ENCODE peak calls at places on chromosomes 1 and 21, in four cellular contexts. J is right cardiac atrium, C is Peyer's patch, R is testis. I is an unnamed sample. For H3K4me1, the result is how much of the 10 kb centered on the place peaks cover.

GRCh38 chr1:32494196-32494595 is 29.3 kb downstream of the ZBTB8B start:
- DNase-seq in J (no peak), C (no peak), R (no peak), I (no peak)

GRCh38 chr1:157119448-157119847 is 18.7 kb downstream of the ETV3 start:
- DNase-seq in J (no peak), C (peak), R (no peak), I (no peak)

GRCh38 chr1:164611754-164612642 is 53.0 kb downstream of the PBX1 start:
- DNase-seq in J (no peak), C (peak), R (no peak), I (peak)

GRCh38 chr1:47599777-47600176 is 161.9 kb downstream of the FOXD2 start:
- DNase-seq in J (no peak), C (no peak), R (no peak), I (no peak)

GRCh38 chr1:160763993-160764392 is 24.9 kb downstream of the SLAMF7 start:
- DNase-seq in J (no peak), C (no peak), R (no peak), I (no peak)

GRCh38 chr21:42626171-42626570 is 27.2 kb upstream of the PDE9A start:
- DNase-seq in J (no peak), C (peak), R (no peak), I (no peak)

GRCh38 chr1:106937104-106937503 is 119.4 kb upstream of the PRMT6 start:
- DNase-seq in J (no peak), C (no peak), R (no peak), I (no peak)

GRCh38 chr1:236280438-236281285 is 1.1 kb downstream of the ERO1B start:
- DNase-seq in J (no peak), C (peak), R (peak), I (peak)

GRCh38 chr1:95631695-95632094 is 397.7 kb downstream of the RWDD3 start:
- DNase-seq in J (no peak), C (no peak), R (no peak), I (no peak)

GRCh38 chr21:41611966-41612606 is 104.1 kb upstream of the TMPRSS2 start:
- DNase-seq in J (no peak), C (peak), R (no peak), I (peak)

GRCh38 chr1:116218922-116219321 is 107.7 kb downstream of the MAB21L3 start:
- DNase-seq in J (peak), C (no peak), R (peak), I (no peak)

GRCh38 chr21:26554365-26554764 is 18.7 kb downstream of the CYYR1 start:
- DNase-seq in J (no peak), C (no peak), R (no peak), I (no peak)

GRCh38 chr1:86356247-86356646 is 39.9 kb downstream of the ODF2L start:
- DNase-seq in J (no peak), C (no peak), R (no peak), I (no peak)

GRCh38 chr1:36864182-36865079 is 169.9 kb downstream of the GRIK3 start:
- DNase-seq in J (no peak), C (no peak), R (peak), I (peak)

GRCh38 chr21:42820513-42821465 is 58.5 kb downstream of the WDR4 start:
- DNase-seq in J (no peak), C (no peak), R (no peak), I (no peak)

GRCh38 chr1:207868769-207869721 is 41.9 kb downstream of the CD34 start:
- DNase-seq in J (peak), C (peak), R (peak), I (peak)

GRCh38 chr1:165235158-165235776 is 121.2 kb downstream of the LMX1A start:
- DNase-seq in J (no peak), C (no peak), R (peak), I (peak)

GRCh38 chr1:155206891-155207577 is 663 bp downstream of the THBS3 start:
- DNase-seq in J (peak), C (peak), R (peak), I (peak)

GRCh38 chr1:218711021-218711420 is 365.9 kb downstream of the TGFB2 start:
- DNase-seq in J (no peak), C (no peak), R (no peak), I (no peak)

GRCh38 chr1:47627471-47628370 is 189.9 kb downstream of the FOXD2 start:
- DNase-seq in J (no peak), C (no peak), R (peak), I (peak)

GRCh38 chr21:29080454-29080930 is 7.0 kb upstream of the CCT8 start:
- DNase-seq in J (no peak), C (no peak), R (peak), I (no peak)

GRCh38 chr1:229897540-229897939 is 169.5 kb upstream of the GALNT2 start:
- DNase-seq in J (no peak), C (no peak), R (no peak), I (no peak)

GRCh38 chr1:18943162-18943561 is 13.3 kb downstream of the IFFO2 start:
- DNase-seq in J (no peak), C (no peak), R (no peak), I (no peak)

GRCh38 chr1:18942340-18942739 is 14.1 kb downstream of the IFFO2 start:
- DNase-seq in J (no peak), C (no peak), R (no peak), I (no peak)

GRCh38 chr1:18944810-18945209 is 11.7 kb downstream of the IFFO2 start:
- DNase-seq in J (peak), C (no peak), R (no peak), I (no peak)

GRCh38 chr1:18945401-18945849 is 11.1 kb downstream of the IFFO2 start:
- DNase-seq in J (peak), C (no peak), R (no peak), I (peak)

GRCh38 chr1:18943914-18944572 is 12.4 kb downstream of the IFFO2 start:
- DNase-seq in J (peak), C (no peak), R (no peak), I (no peak)
- H3K27ac ChIP-seq in J (no peak), C (no peak), R (no peak), I (no peak)

GRCh38 chr1:39505289-39505688 is 13.9 kb downstream of the BMP8A start:
- DNase-seq in J (no peak), C (no peak), R (no peak), I (no peak)

GRCh38 chr1:39508857-39509305 is 17.4 kb downstream of the BMP8A start:
- DNase-seq in J (no peak), C (no peak), R (no peak), I (no peak)

GRCh38 chr1:39508266-39508665 is 16.8 kb downstream of the BMP8A start:
- DNase-seq in J (no peak), C (no peak), R (no peak), I (no peak)

GRCh38 chr1:39507230-39507928 is 15.9 kb downstream of the BMP8A start:
- DNase-seq in J (no peak), C (no peak), R (no peak), I (peak)

GRCh38 chr1:39509360-39510009 is 18.0 kb downstream of the BMP8A start:
- DNase-seq in J (no peak), C (peak), R (peak), I (no peak)
- H3K4me3 ChIP-seq in J (no peak), C (no peak), R (no peak), I (no peak)

GRCh38 chr1:12443151-12443550 is 174.9 kb downstream of the DHRS3 start:
- DNase-seq in J (no peak), C (no peak), R (no peak), I (no peak)

GRCh38 chr1:12446593-12446992 is 171.4 kb downstream of the DHRS3 start:
- DNase-seq in J (no peak), C (no peak), R (no peak), I (no peak)

GRCh38 chr1:12442217-12442616 is 175.8 kb downstream of the DHRS3 start:
- DNase-seq in J (no peak), C (no peak), R (no peak), I (no peak)

GRCh38 chr1:12445257-12445656 is 172.8 kb downstream of the DHRS3 start:
- DNase-seq in J (no peak), C (no peak), R (no peak), I (no peak)

DNA sequence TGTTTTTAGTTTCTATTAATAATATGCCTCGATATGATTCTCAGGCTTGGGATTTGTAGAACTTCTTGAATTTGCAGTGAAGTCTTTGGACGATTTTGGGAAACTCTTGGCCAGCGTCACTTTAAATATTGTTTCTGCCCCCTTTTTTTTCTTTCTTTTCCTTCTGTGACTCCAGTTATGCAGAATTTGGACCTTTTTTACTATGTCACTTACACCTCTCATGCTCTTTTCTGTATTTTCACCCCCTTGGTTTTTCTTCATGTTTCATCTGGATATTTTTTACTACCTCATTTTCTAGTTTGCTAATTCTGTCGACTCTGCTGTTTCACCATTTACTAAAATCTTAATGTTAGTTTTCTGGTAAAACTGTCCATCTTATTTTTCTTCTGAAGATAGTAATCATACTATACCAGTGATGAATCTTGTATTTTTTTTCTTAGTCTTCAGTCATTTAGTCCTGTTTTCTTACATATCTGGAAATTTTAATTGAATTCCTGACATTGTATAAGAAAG is 173.6 kb downstream of the DHRS3 start:
- DNase-seq in J (no peak), C (no peak), R (no peak), I (no peak)
- H3K4me1 ChIP-seq in J (under half), C (under half), R (under half), I (under half)

GRCh38 chr1:67773462-67773861 is 59.8 kb downstream of the GNG12 start:
- DNase-seq in J (no peak), C (no peak), R (no peak), I (no peak)

GRCh38 chr1:67769633-67770256 is 63.5 kb downstream of the GNG12 start:
- DNase-seq in J (no peak), C (no peak), R (no peak), I (no peak)

GRCh38 chr1:67771776-67772175 is 61.5 kb downstream of the GNG12 start:
- DNase-seq in J (no peak), C (no peak), R (no peak), I (no peak)

GRCh38 chr1:67768480-67768879 is 64.8 kb downstream of the GNG12 start:
- DNase-seq in J (no peak), C (no peak), R (no peak), I (no peak)

GRCh38 chr1:67771152-67771551 is 62.1 kb downstream of the GNG12 start:
- DNase-seq in J (no peak), C (peak), R (no peak), I (no peak)
- H3K27ac ChIP-seq in J (no peak), C (peak), R (no peak), I (no peak)

GRCh38 chr1:58814251-58815068 is 30.6 kb upstream of the JUN start:
- DNase-seq in J (peak), C (peak), R (peak), I (peak)
- H3K4me3 ChIP-seq in J (no peak), C (peak), R (peak), I (no peak)

DNA sequence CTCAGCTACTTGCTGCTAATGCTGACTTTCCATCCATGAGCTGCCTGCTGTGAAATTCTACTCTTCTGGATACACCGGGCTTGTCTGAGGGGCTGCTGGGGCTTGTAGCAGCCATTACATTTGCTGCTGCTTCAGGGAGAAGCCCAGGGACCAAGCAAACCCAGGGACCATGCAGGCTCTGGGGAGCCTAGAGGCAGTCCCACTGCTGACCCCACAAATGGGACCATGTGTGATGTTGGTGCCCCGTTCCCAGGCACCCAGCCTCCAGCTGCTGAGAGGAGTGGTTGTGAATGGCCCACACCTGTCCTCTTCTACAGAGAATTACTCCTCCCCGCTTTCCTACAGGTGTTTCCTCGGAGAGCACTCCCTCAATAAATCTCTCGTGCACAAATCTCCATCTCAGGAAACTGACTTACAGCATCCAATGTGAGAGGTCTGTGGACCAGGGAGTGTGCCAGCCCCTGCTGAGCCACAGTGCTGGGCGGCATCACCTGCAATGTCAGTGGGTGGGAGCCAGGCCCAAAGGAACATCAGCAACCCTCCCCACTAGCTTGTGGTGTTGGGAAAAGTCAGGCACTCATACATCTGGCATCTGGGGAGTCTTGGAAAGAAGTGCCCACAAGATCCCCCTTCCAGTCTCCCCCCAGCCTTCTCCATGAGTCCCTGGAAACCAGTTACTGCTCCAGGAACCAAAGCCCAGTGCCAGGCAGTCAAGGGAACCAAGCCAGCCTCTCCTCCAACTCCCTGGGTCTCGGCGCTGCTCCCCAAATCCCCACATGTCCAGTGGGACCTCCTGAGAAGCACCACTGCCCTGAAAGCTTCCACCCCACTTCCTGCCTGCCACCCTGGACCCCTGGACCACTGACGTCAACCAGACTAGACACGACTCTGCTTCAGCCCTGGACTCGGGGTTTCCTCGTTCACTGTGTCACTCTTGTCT is 65.1 kb downstream of the TCP10L start:
- DNase-seq in J (no peak), C (no peak), R (no peak), I (no peak)
- H3K4me1 ChIP-seq in J (under half), C (under half), R (under half), I (under half)

GRCh38 chr1:53328490-53329182 is 766 bp upstream of the LRP8 start:
- DNase-seq in J (no peak), C (peak), R (no peak), I (peak)

GRCh38 chr1:53326088-53326597 is 1.7 kb downstream of the LRP8 start:
- DNase-seq in J (peak), C (peak), R (peak), I (peak)

GRCh38 chr1:53326598-53327182 is 1.2 kb downstream of the LRP8 start:
- DNase-seq in J (peak), C (no peak), R (no peak), I (peak)

GRCh38 chr1:53328009-53328489 is at the start of gene LRP8:
- DNase-seq in J (peak), C (peak), R (peak), I (peak)

DNA sequence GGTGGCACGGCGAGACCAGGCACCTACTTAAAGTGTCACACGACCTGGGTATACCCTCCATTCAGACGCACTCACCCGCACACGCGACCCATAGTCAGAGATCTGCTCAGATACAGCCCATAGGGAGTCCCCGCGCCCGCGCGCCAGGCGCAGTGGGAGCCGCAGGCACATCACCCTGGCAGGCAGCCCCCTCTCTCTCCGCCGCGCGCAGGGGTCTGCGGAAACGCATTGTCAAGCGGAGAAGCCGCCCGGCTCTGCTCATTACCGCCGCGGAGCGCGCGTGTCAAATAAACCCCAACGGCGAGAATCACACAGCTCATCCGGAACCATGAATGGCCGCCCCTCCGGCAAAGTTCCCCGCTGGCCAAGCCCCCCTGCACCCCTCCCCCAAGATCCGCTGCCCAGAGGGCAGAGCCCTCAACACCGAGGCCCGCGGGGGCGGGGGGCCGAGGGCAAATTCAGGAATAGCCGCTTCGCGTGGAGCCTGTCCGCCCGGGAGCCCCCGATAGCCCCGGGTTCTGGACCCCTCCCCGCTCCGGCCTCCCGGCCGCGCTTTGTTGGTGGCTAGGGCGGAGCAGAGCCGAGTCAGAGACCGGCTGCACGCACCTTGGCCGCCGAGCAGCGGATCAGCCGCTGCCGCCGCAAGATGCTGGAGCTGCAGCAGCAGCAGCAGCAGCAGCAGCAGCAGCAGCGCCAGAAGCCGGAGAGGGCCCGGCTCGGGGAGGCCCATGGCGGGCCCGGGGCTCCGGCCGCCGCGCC is 508 bp downstream of the LRP8 start:
- DNase-seq in J (peak), C (peak), R (no peak), I (peak)
- H3K27ac ChIP-seq in J (no peak), C (peak), R (peak), I (peak)

I was measured in endodermal cell.